ENCODE peak calls at places on chromosome 20, in eight cellular contexts. I, J, N, Y, U, P, H and A are unnamed samples.

GRCh38 chr20:17525650-17526049 is 5.5 kb downstream of the BFSP1 start:
- DNase-seq in P (no peak), U (no peak), Y (no peak), N (peak; percentile 47), J (no peak), H (no peak), I (no peak), A (no peak)

GRCh38 chr20:21259346-21259745 is 43.8 kb upstream of the XRN2 start:
- DNase-seq in U (no peak), Y (no peak), J (no peak), N (no peak), H (no peak), P (no peak), I (no peak), A (no peak)

GRCh38 chr20:63963348-63963741 is 6.4 kb downstream of the ZNF512B start:
- DNase-seq in N (no peak), H (no peak), Y (no peak), J (no peak), I (no peak), U (no peak), P (peak; percentile 9), A (peak; percentile 12)

GRCh38 chr20:19784511-19785172 is 26.6 kb downstream of the RIN2 start:
- DNase-seq in I (peak; percentile 90), P (peak; percentile 44), N (peak; percentile 89), U (peak; percentile 76), J (peak; percentile 75), Y (no peak), H (peak; percentile 47), A (peak; percentile 53)

GRCh38 chr20:62595491-62595890 is 46.8 kb upstream of the SLCO4A1 start:
- DNase-seq in J (no peak), I (no peak), H (peak; percentile 81), N (peak; percentile 44), P (peak; percentile 68), U (peak; percentile 68), Y (no peak), A (peak; percentile 57)

GRCh38 chr20:38836991-38837390 is 31.5 kb downstream of the PPP1R16B start:
- DNase-seq in J (no peak), Y (no peak), N (no peak), U (no peak), I (no peak), P (no peak), H (no peak), A (no peak)

GRCh38 chr20:54140486-54140885 is 33.3 kb downstream of the CYP24A1 start:
- DNase-seq in H (no peak), Y (no peak), N (no peak), J (no peak), P (no peak), I (no peak), U (no peak), A (no peak)

GRCh38 chr20:62376112-62377063 is 9.3 kb upstream of the LAMA5 start:
- DNase-seq in I (peak; percentile 83), J (no peak), P (no peak), N (peak; percentile 88), Y (peak; percentile 85), H (peak; percentile 63), U (peak; percentile 68), A (no peak)

GRCh38 chr20:9286501-9286900 is 217.6 kb downstream of the PLCB4 start:
- DNase-seq in Y (no peak), U (no peak), N (no peak), P (no peak), J (no peak), I (no peak), H (no peak), A (no peak)

GRCh38 chr20:19308151-19308550 is 95.7 kb downstream of the SLC24A3 start:
- DNase-seq in P (no peak), Y (no peak), H (no peak), J (no peak), I (no peak), N (no peak), U (no peak), A (no peak)

GRCh38 chr20:57941572-57942381 is 232.0 kb upstream of the PMEPA1 start:
- DNase-seq in H (no peak), I (no peak), U (no peak), Y (no peak), P (no peak), N (no peak), J (no peak), A (no peak)

GRCh38 chr20:11516448-11516847 is 401.2 kb upstream of the BTBD3 start:
- DNase-seq in P (no peak), J (no peak), I (no peak), Y (no peak), N (no peak), H (no peak), U (no peak), A (no peak)

GRCh38 chr20:15702161-15702560 is 871.1 kb downstream of the KIF16B start:
- DNase-seq in P (no peak), H (no peak), J (no peak), I (no peak), Y (no peak), U (no peak), N (no peak), A (no peak)

GRCh38 chr20:36447101-36447500 is 94.2 kb upstream of the MYL9 start:
- DNase-seq in J (no peak), I (no peak), P (no peak), U (no peak), N (no peak), H (no peak), Y (no peak), A (no peak)

GRCh38 chr20:25353754-25354705 is 36.6 kb downstream of the ABHD12 start:
- DNase-seq in H (no peak), J (no peak), P (no peak), U (no peak), Y (no peak), I (peak; percentile 13), N (no peak), A (no peak)
- H3K4me1 ChIP-seq in H (no peaks in the 10 kb centered on the region), J (peaks cover 11% of the 10 kb centered on the region), P (no peaks in the 10 kb centered on the region), U (peaks cover 13% of the 10 kb centered on the region), Y (peaks cover 18% of the 10 kb centered on the region), I (peaks cover 8% of the 10 kb centered on the region), N (peaks cover 24% of the 10 kb centered on the region), A (peaks cover 51% of the 10 kb centered on the region)

DNA sequence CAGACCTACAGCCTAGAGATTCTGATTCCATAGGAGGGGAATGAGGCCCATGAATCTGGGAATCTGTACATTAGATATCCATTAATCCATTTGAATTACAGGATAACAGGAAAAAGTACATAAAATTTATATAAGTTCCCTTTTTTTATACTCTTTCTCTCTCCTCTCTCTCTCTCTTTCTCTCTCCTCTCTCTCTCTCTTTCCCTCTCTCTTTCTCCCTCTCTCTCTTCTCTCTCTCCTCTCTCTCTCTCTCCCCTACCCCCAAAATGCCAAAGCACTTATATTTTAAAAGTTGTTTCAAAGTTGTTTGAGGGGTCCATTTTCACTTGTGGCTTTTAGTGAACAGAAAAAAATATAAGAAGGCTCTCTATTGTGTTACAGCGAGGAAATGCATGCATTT is 15.1 kb downstream of the TSHZ2 start:
- DNase-seq in J (no peak), P (no peak), Y (no peak), U (no peak), H (no peak), N (no peak), I (no peak), A (no peak)
- H3K4me3 ChIP-seq in J (no peak overlapping the region), P (no peak overlapping the region), Y (no peak overlapping the region), U (no peak overlapping the region), H (no peak overlapping the region), N (no peak overlapping the region), I (no peak overlapping the region), A (no peak overlapping the region)

DNA sequence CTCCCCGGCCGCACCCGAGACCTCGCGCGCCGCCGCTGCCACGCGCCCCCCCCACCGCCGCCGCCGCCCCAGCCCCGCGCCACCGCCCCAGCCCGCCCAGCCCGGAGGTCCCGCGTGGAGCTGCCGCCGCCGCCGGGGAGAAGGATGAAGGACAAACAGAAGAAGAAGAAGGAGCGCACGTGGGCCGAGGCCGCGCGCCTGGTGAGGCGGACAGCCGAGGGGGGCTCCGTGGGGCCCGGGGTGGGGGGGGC is 426 bp downstream of the ASXL1 start:
- DNase-seq in N (no peak), I (no peak), H (no peak), U (no peak), Y (no peak), J (no peak), P (no peak), A (no peak)
- H3K4me1 ChIP-seq in N (peaks cover 22% of the 10 kb centered on the region), I (peaks cover 6% of the 10 kb centered on the region), H (peaks cover 56% of the 10 kb centered on the region), U (peaks cover 48% of the 10 kb centered on the region), Y (peaks cover 37% of the 10 kb centered on the region), J (peaks cover 48% of the 10 kb centered on the region), P (peaks cover 43% of the 10 kb centered on the region), A (peaks cover 60% of the 10 kb centered on the region)

GRCh38 chr20:23875606-23876237 is 3.8 kb downstream of the CST5 start:
- DNase-seq in I (no peak), J (no peak), Y (peak; percentile 45), P (no peak), H (no peak), U (no peak), N (no peak), A (no peak)

GRCh38 chr20:23870461-23870860 is 9.1 kb downstream of the CST5 start:
- DNase-seq in P (no peak), H (no peak), U (no peak), I (no peak), Y (no peak), J (no peak), N (no peak), A (no peak)

GRCh38 chr20:23869520-23869919 is 10.0 kb downstream of the CST5 start:
- DNase-seq in H (no peak), I (no peak), J (no peak), P (no peak), Y (no peak), U (no peak), N (no peak), A (no peak)

GRCh38 chr20:23874747-23875146 is 4.8 kb downstream of the CST5 start:
- DNase-seq in I (no peak), N (no peak), J (no peak), Y (no peak), H (no peak), P (no peak), U (no peak), A (no peak)

DNA sequence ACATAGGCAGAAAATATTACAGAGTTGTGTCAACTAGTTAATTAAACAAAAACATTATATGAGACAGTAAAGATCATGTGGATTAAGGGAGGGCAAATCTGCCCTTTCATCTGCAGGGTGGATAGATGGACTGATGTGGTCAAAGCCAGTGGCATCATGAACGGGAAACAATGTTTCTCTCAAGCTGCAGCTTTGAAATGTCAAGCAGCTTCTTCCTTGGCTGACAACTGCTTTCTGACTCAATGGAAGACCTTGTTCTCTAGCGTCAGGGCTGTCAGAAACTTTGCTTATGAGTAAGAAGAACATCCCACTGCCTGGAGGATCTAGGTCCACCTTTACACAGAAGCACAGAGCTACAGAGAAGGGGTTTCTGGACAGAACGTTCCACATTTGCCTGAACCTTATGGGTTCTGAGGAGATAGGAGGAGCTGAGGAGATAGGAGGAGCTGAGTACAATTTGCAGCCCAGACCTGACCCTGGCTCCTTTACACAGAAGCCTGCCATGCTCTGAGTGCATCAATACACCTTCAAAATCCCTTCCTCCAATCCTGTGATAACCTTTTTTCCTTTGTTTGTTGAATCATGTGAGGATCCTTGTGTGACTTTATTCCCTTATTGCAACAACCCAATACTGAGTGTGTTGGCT is 6.1 kb downstream of the CST5 start:
- DNase-seq in I (no peak), Y (no peak), U (no peak), P (no peak), J (no peak), H (no peak), N (no peak), A (no peak)
- H3K4me3 ChIP-seq in I (no peak overlapping the region), Y (no peak overlapping the region), U (no peak overlapping the region), P (no peak overlapping the region), J (no peak overlapping the region), H (no peak overlapping the region), N (no peak overlapping the region), A (no peak overlapping the region)